ENCODE peak calls at places on chromosomes 12 and 14, in five cellular contexts. X is CD4-positive, alpha-beta T cell; W is A549; B is CD8-positive, alpha-beta T cell; N is fibroblast of mammary gland. P is an unnamed sample.

GRCh38 chr12:2311001-2311778 is 258.4 kb downstream of the CACNA1C start:
- DNase-seq in W (no peak), N (peak), X (no peak), B (no peak), P (no peak)

GRCh38 chr12:129298921-129299320 is 445.6 kb downstream of the GLT1D1 start:
- DNase-seq in W (no peak), B (no peak), N (no peak), X (no peak), P (no peak)

GRCh38 chr14:76782885-76783566 is 21.8 kb downstream of the VASH1 start:
- DNase-seq in N (no peak), B (no peak), W (no peak), X (no peak), P (no peak)

GRCh38 chr12:54329756-54330155 is 4.8 kb downstream of the COPZ1 start:
- DNase-seq in N (no peak), B (no peak), W (no peak), X (no peak), P (no peak)

GRCh38 chr14:53692451-53693330 is 263.9 kb downstream of the BMP4 start:
- DNase-seq in W (no peak), B (no peak), X (no peak), N (no peak), P (no peak)

GRCh38 chr12:121582583-121583333 is 1.9 kb upstream of the KDM2B start:
- DNase-seq in W (no peak), B (no peak), X (no peak), N (no peak), P (no peak)

GRCh38 chr14:81206115-81206514 is 14.6 kb downstream of the GTF2A1 start:
- DNase-seq in W (no peak), N (peak), B (no peak), X (no peak), P (no peak)

GRCh38 chr12:22700126-22700525 is 75.2 kb downstream of the ETNK1 start:
- DNase-seq in B (no peak), N (peak), X (no peak), W (peak), P (no peak)

GRCh38 chr14:64569108-64570045 is 19.6 kb downstream of the PPP1R36 start:
- DNase-seq in B (no peak), N (peak), X (no peak), W (peak), P (no peak)

GRCh38 chr12:117025481-117026151 is 73.6 kb downstream of the TESC start:
- DNase-seq in N (peak), X (peak), W (peak), B (peak), P (no peak)

DNA sequence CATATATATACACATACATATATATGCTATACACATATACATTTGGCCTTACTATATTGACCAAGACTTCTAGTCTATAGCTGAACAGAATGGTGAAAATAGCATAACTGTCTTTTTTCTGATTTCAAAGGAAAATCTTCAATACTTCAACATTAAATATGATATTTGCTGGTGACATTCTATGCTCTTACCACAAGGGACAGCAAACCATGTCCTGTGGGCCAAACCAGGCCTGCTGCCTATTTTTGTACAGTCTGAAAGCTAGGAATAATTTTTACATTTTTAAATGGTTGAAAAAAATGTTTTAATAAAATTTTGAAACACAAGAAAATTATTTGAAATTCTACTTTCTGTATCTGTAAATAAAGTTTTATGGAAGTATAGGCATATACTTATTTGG is 63.6 kb downstream of the EML5 start:
- DNase-seq in B (no peak), N (no peak), X (no peak), W (peak), P (no peak)
- TF ChIP-seq CTCF in B (no peak), N (peak), X (no peak), W (no peak), P (peak)

DNA sequence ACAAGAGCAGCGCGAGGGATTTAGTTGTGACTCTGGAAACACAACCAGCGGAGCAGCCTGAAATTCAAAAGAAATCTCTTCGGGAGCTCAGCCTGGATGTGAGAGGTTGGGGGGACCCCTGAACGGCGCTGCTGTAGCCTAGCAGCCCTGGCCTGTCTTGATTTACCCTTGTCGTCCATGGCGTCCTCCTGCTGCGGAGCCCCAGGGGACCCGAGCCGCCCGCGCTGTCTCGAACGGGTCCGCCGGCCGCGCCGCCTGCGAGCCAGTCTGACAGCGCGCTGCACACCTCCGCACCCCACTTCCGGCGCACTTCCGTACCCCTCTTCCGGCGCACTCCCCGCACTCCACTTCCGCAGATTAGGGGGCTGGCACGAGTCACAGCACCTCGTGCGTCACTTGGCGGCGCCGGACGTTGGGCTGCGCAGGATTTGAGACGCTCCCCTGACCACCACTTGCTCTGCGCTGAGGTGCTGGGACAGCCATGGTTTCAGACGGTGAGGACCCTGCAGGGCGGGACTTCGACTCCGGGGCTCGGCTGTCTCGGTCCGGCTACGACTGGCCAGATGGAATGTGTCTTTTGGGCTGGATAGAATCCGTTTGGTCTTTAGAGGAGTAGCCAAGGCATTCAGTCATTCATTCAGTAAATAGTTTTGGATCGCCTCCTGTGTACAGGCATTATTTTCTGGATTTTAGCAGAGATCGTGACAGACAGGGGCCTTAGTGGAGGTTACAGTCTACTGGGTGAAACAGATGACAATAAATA is at the start of the genes EIF2B1 and GTF2H3:
- DNase-seq in B (peak), X (peak), N (peak), W (peak), P (peak)
- TF ChIP-seq CTCF in B (no peak), X (no peak), N (no peak), W (no peak), P (no peak)

GRCh38 chr12:30134229-30134628 is 350.5 kb upstream of the TMTC1 start:
- DNase-seq in N (no peak), X (no peak), W (peak), B (no peak), P (peak)
- TF ChIP-seq CTCF in N (no peak), X (no peak), W (no peak), B (no peak), P (peak)

DNA sequence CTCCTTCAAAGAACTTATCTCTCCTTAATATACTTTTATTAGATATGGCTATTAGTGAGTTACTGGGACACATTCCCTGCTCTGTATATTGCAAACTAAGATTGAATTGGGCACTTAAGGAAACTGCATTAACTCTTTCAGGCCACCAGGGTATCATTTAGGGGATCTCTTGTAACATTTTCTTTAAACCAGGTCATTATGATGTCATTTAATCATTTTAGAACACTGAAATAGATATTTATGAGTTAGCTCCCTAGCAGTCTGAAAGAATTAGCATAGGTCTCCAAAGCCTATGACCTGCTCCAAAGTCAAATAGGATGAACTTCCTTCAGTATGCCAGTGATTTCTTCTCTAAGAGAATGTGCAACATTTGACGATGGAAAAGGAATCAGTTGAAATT is 506.9 kb downstream of the FOXG1 start:
- DNase-seq in N (no peak), X (no peak), W (no peak), B (no peak), P (no peak)
- TF ChIP-seq CTCF in N (peak), X (no peak), W (no peak), B (no peak), P (no peak)

GRCh38 chr14:24613241-24613640 is 3.8 kb upstream of the GZMH start:
- DNase-seq in B (no peak), N (no peak), W (no peak), X (no peak), P (no peak)

GRCh38 chr14:24607635-24608492 is 1.6 kb downstream of the GZMH start:
- DNase-seq in N (no peak), B (no peak), W (no peak), X (no peak), P (no peak)

GRCh38 chr14:24612186-24612585 is 2.7 kb upstream of the GZMH start:
- DNase-seq in X (no peak), W (no peak), B (no peak), N (no peak), P (no peak)

GRCh38 chr14:24607081-24607480 is 2.4 kb downstream of the GZMH start:
- DNase-seq in N (no peak), B (no peak), W (no peak), X (no peak), P (no peak)

DNA sequence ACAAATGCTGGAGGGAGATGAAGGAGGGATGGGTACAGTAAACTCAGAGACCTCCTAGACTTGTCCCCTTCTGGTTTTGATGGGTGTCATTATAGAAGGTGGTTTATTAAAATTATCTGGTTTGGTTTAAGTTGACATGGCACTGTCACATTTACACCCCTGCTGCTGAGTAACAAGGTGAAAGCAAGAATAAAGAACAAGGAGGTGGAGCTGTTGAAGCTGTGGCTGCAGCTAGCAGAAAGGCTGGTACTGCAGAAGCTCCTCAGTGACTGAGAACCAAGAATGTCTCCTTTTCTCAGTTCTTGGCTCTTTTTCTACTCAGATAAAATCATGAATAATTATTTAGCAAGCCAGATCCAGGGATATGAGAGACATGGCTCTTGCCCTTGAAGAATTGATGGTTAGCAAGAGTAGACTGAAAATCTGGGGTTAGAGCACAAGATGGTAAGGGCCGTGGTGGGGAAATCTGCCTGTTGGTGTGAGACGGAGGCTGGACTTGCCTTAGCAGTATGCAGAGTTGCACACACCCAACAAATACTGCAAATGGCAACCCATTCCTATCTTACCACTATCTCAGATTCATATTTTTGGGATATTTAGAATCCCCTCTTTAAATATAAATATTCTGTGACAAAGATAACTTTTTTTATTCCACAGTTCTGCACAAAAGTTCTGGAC is at the start of gene GZMH:
- DNase-seq in X (no peak), W (no peak), B (no peak), N (no peak), P (no peak)
- TF ChIP-seq CTCF in X (no peak), W (no peak), B (no peak), N (no peak), P (no peak)

DNA sequence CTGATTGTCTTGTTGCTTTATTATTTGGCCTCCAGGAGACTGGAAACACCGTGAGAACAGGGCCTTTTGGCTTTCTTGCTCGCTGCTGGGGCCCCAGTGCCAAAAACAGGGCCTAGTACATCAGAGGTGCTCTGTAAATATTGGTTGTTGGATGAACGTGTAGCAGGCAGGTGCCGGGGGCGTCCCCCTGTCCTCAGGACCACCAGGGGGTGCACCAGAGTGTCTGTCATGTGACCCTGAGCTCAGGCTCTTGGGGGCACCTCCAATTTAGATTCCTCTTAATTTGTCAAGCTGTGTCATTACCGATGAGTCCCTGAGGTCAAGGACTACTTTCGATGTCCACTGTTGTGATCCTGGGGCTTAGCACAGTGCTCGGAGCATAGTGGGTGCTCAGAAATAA is 87.1 kb downstream of the ACACB start:
- DNase-seq in X (no peak), W (no peak), B (no peak), N (no peak), P (no peak)
- TF ChIP-seq CTCF in X (no peak), W (no peak), B (no peak), N (no peak), P (no peak)

DNA sequence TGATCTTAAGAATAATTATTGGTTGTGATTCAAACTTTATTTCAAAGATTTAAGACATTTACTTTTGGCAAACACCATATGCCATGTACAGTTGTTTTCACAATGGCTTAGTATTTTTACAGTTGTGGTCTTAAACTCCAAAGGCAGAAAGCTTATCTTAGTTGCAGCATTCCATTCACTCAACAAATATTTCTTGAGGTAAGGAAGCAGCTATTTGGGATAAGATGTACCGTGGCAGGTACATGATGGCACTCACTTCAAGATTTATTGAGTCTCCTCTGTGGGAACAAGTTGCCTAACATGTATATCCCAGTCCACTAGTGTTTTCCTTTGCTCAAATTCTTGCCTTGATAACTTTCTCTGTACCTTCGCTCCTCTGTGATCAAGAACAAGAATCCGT is 8.0 kb upstream of the MON2 start:
- DNase-seq in B (no peak), X (no peak), N (no peak), W (no peak), P (no peak)
- TF ChIP-seq CTCF in B (no peak), X (no peak), N (no peak), W (no peak), P (no peak)

DNA sequence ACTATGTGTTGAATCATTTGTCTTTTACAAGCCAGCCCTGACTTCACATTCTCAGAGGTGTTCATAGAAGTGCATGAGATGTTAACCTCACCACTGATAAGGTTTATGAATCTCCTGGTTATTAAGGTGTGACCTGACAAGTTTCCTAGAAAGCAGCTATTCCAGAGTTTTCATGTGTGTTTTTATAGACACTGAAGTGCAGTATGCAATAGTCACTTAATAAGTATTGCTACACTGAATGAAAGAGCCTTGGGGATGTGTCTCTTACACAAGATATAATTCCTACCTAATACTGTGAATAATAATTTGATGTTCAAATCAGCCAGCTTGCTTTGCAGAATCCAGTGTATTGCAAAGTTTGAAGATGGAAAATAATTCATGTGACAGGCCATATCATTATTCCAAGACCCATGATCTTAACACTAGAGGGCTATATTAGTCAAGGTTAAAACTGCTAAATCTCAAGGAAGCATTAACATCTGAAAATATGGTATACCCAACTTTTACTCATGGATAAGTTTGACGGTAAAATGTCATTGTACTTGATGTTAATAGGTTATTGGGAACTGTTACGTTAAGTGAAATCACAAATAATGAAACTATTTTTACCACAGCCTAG is 13.0 kb downstream of the SLC25A3 start:
- DNase-seq in W (no peak), N (peak), B (no peak), X (no peak), P (no peak)
- TF ChIP-seq CTCF in W (no peak), N (peak), B (no peak), X (no peak), P (no peak)

P was measured in LNCaP clone FGC.